ENCODE peak calls at places on chromosome 13, in eight cellular contexts. G, U, K, I, E, V, R and H are unnamed samples.

GRCh38 chr13:112905619-112905989 is 63.4 kb upstream of the MCF2L start:
- DNase-seq in K (no peak), I (no peak), E (no peak), R (no peak), G (no peak), V (no peak), U (no peak), H (no peak)

GRCh38 chr13:41427700-41428099 is 29.6 kb upstream of the RGCC start:
- DNase-seq in R (no peak), I (no peak), G (no peak), K (no peak), E (no peak), U (no peak), V (no peak), H (no peak)

GRCh38 chr13:51682691-51683090 is 98.4 kb downstream of the WDFY2 start:
- DNase-seq in V (no peak), G (no peak), I (no peak), R (no peak), K (no peak), U (no peak), E (no peak), H (no peak)

GRCh38 chr13:60757481-60757880 is 360.5 kb downstream of the TDRD3 start:
- DNase-seq in K (no peak), R (no peak), I (no peak), G (no peak), U (no peak), V (no peak), E (no peak), H (no peak)

GRCh38 chr13:19845758-19846157 is 17.7 kb downstream of the ZMYM5 start:
- DNase-seq in V (no peak), R (no peak), I (no peak), E (no peak), K (no peak), U (no peak), G (no peak), H (peak; percentile 23)

GRCh38 chr13:41970918-41971317 is 10.0 kb upstream of the VWA8 start:
- DNase-seq in K (no peak), R (no peak), V (no peak), E (no peak), U (no peak), G (no peak), I (no peak), H (no peak)

GRCh38 chr13:102648046-102648445 is 46.8 kb downstream of the METTL21C start:
- DNase-seq in K (no peak), U (no peak), E (no peak), G (no peak), R (no peak), V (no peak), I (no peak), H (no peak)

GRCh38 chr13:59144700-59145099 is 1019.0 kb downstream of the DIAPH3 start:
- DNase-seq in R (no peak), I (no peak), V (no peak), U (no peak), G (no peak), E (no peak), K (no peak), H (no peak)

GRCh38 chr13:113802090-113802531 is 43.1 kb downstream of the TMEM255B start:
- DNase-seq in R (peak; percentile 72), K (no peak), G (no peak), V (no peak), E (no peak), I (peak; percentile 30), U (no peak), H (peak; percentile 34)

GRCh38 chr13:111204438-111205177 is 89.5 kb downstream of the ARHGEF7 start:
- DNase-seq in I (no peak), G (no peak), U (no peak), K (no peak), E (peak; percentile 60), R (peak; percentile 70), V (no peak), H (no peak)

GRCh38 chr13:56335775-56336174 is 804.9 kb upstream of the PRR20A start:
- DNase-seq in E (no peak), R (no peak), G (no peak), K (no peak), V (no peak), I (no peak), U (no peak), H (no peak)

GRCh38 chr13:27122036-27122435 is 49.6 kb downstream of the USP12 start:
- DNase-seq in G (no peak), K (no peak), E (no peak), R (no peak), V (no peak), U (no peak), I (no peak), H (no peak)

GRCh38 chr13:44128522-44128921 is 245.1 kb upstream of the SERP2 start:
- DNase-seq in R (no peak), U (no peak), V (no peak), G (no peak), E (peak; percentile 43), I (no peak), K (no peak), H (no peak)

GRCh38 chr13:46106839-46107371 is 2.1 kb upstream of the CPB2 start:
- DNase-seq in V (no peak), E (no peak), R (no peak), G (no peak), K (no peak), I (no peak), U (no peak), H (no peak)

GRCh38 chr13:60944863-60945262 is 470.8 kb downstream of the PCDH20 start:
- DNase-seq in R (no peak), E (no peak), U (no peak), I (no peak), V (no peak), K (peak; percentile 87), G (no peak), H (no peak)

GRCh38 chr13:33411312-33411711 is 125.8 kb upstream of the STARD13 start:
- DNase-seq in R (no peak), G (no peak), U (no peak), V (no peak), I (no peak), E (no peak), K (no peak), H (no peak)

GRCh38 chr13:19810996-19811881 is 28.5 kb upstream of the PSPC1 start:
- DNase-seq in G (no peak), K (no peak), E (no peak), V (no peak), U (no peak), R (peak; percentile 8), I (no peak), H (no peak)

GRCh38 chr13:106129273-106129672 is 406.2 kb downstream of the EFNB2 start:
- DNase-seq in E (no peak), V (no peak), G (peak; percentile 53), R (no peak), I (no peak), K (peak; percentile 66), U (no peak), H (no peak)

GRCh38 chr13:60369242-60369641 is 27.8 kb upstream of the TDRD3 start:
- DNase-seq in K (peak; percentile 5), R (no peak), U (no peak), G (no peak), I (no peak), E (no peak), V (no peak), H (no peak)

GRCh38 chr13:45206340-45206739 is 5.5 kb upstream of the KCTD4 start:
- DNase-seq in E (no peak), R (no peak), I (no peak), U (no peak), V (no peak), G (no peak), K (no peak), H (no peak)

GRCh38 chr13:112831801-112832200 is 137.2 kb upstream of the MCF2L start:
- DNase-seq in U (no peak), I (no peak), E (no peak), G (no peak), R (no peak), V (no peak), K (no peak), H (no peak)

GRCh38 chr13:110509971-110510786 is 51.3 kb downstream of the RAB20 start:
- DNase-seq in E (no peak), K (no peak), U (no peak), V (no peak), R (no peak), I (no peak), G (no peak), H (no peak)

GRCh38 chr13:60261432-60262351 is 98.0 kb upstream of the DIAPH3 start:
- DNase-seq in R (no peak), G (peak; percentile 81), I (no peak), U (no peak), V (peak; percentile 61), E (no peak), K (peak; percentile 81), H (peak; percentile 21)

GRCh38 chr13:59635591-59635990 is 528.1 kb downstream of the DIAPH3 start:
- DNase-seq in U (no peak), G (no peak), K (no peak), E (no peak), V (no peak), R (no peak), I (no peak), H (no peak)

GRCh38 chr13:41668130-41668757 is 210.9 kb downstream of the RGCC start:
- DNase-seq in E (peak; percentile 18), R (no peak), G (peak; percentile 47), U (peak; percentile 20), K (peak; percentile 84), I (peak; percentile 69), V (peak; percentile 66), H (peak; percentile 50)

GRCh38 chr13:114299604-114300305 is 14.5 kb upstream of the CHAMP1 start:
- DNase-seq in U (no peak), I (no peak), R (no peak), V (no peak), G (no peak), E (no peak), K (no peak), H (no peak)